ENCODE peak calls at places on chromosomes 13 and 19, in seven cellular contexts. L is adrenal gland, V is pancreas, Y is RWPE1, K is AG04450, X is lung, B is foreskin keratinocyte. U is an unnamed sample.

GRCh38 chr13:66618702-66619101 is 611.4 kb downstream of the PCDH9 start:
- DNase-seq in L (no peak), V (no peak), Y (peak; percentile 38), K (peak; percentile 11), X (no peak), B (no peak), U (no peak)

GRCh38 chr19:46967578-46968018 is 52.0 kb upstream of the NPAS1 start:
- DNase-seq in L (no peak), V (no peak), Y (no peak), K (no peak), X (no peak), B (no peak), U (peak; percentile 16)

GRCh38 chr19:41376241-41376997 is at the start of gene TMEM91:
- DNase-seq in L (peak; percentile 39), V (no peak), Y (no peak), K (no peak), X (peak; percentile 59), B (no peak), U (no peak)

GRCh38 chr19:18975011-18975410 is 34.0 kb upstream of the HOMER3 start:
- DNase-seq in L (no peak), V (no peak), Y (no peak), K (no peak), X (no peak), B (no peak), U (no peak)

GRCh38 chr19:38647966-38648788 is 728 bp downstream of the ACTN4 start:
- DNase-seq in L (no peak), V (peak; percentile 35), Y (no peak), K (no peak), X (no peak), B (no peak), U (no peak)

GRCh38 chr13:98025480-98026025 is 72.1 kb downstream of the IPO5 start:
- DNase-seq in L (no peak), V (no peak), Y (no peak), K (peak; percentile 45), X (no peak), B (no peak), U (no peak)

GRCh38 chr13:108777421-108778420 is 148.3 kb downstream of the MYO16 start:
- DNase-seq in L (no peak), V (no peak), Y (no peak), K (peak; percentile 21), X (no peak), B (no peak), U (no peak)

GRCh38 chr13:113777311-113778260 is 18.6 kb downstream of the TMEM255B start:
- DNase-seq in L (no peak), V (no peak), Y (peak; percentile 55), K (no peak), X (no peak), B (no peak), U (no peak)

GRCh38 chr13:87622921-87623320 is 48.2 kb upstream of the SLITRK5 start:
- DNase-seq in L (no peak), V (no peak), Y (no peak), K (no peak), X (no peak), B (no peak), U (no peak)

GRCh38 chr13:30734434-30734833 is 909 bp upstream of the ALOX5AP start:
- DNase-seq in L (no peak), V (no peak), Y (peak; percentile 70), K (peak; percentile 23), X (no peak), B (peak; percentile 88), U (no peak)

GRCh38 chr19:7348587-7349230 is at the start of gene ARHGEF18:
- DNase-seq in L (no peak), V (no peak), Y (no peak), K (no peak), X (peak; percentile 51), B (no peak), U (no peak)

GRCh38 chr13:30334663-30335386 is 27.5 kb upstream of the KATNAL1 start:
- DNase-seq in L (no peak), V (no peak), Y (no peak), K (no peak), X (no peak), B (no peak), U (no peak)

GRCh38 chr19:41934849-41935374 is 6.7 kb upstream of the ERFL start:
- DNase-seq in L (peak; percentile 71), V (no peak), Y (peak; percentile 63), K (peak; percentile 13), X (peak; percentile 76), B (no peak), U (no peak)

GRCh38 chr13:102598061-102598460 is 1.3 kb downstream of the TPP2 start:
- DNase-seq in L (no peak), V (no peak), Y (no peak), K (no peak), X (no peak), B (no peak), U (no peak)

GRCh38 chr13:74767031-74767430 is 632.8 kb upstream of the KLF12 start:
- DNase-seq in L (peak; percentile 23), V (no peak), Y (no peak), K (no peak), X (no peak), B (no peak), U (no peak)

GRCh38 chr13:112105244-112105681 is 38.3 kb downstream of the SOX1 start:
- DNase-seq in L (no peak), V (peak; percentile 61), Y (no peak), K (no peak), X (no peak), B (no peak), U (no peak)

GRCh38 chr13:24505256-24505655 is 7.3 kb downstream of the PARP4 start:
- DNase-seq in L (no peak), V (no peak), Y (no peak), K (no peak), X (peak; percentile 33), B (no peak), U (no peak)

DNA sequence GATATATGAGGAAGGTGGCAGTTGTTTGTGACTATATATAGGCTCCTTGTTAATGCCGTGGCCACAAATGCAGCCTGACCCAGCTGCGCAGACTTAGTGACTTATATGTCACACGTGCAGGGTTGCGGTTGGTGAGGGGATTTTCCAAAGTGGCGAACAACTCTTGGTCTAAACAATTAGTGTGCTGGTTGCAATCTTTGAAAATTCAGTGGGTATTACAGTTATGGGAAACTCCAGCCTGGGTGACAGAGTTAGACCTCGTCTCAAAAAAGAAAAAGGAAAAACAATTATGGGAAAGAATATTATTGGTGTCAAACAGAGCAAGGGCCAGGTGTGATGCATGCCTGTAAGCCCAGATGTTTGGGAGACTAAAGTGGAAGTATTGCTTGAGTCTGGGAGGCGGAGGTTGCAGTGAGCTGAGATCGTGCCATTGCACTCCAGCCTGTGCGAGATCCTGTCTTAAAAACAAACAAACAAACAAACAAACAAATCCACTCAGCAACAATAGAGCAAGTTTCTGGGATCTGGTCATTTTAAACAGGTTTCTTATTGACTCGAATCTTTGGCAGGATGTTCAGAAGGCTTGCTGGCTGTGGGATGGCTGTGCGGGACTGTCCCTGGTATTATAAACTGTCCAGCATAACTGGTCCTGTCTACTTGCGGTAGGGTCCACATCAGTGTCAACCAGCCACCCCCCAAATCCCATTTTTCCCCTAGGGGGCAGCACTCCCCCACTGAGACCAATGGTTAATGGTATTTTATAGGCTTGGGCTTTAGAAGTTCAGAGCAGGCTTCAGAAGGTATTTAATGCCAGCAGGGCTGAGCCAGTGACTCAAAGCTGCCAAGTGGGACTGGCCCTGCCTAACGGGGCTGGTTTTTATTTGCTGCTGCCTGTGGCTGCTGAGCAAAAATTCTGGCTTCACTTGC is 15.4 kb downstream of the RELB start:
- DNase-seq in L (peak; percentile 73), V (no peak), Y (peak; percentile 68), K (no peak), X (peak; percentile 66), B (peak; percentile 17), U (peak; percentile 39)
- H3K27ac ChIP-seq in L (no peak overlapping the region), V (no peak overlapping the region), Y (peak overlapping the region; percentile 17), K (no peak overlapping the region), X (no peak overlapping the region), B (no peak overlapping the region), U (no peak overlapping the region)

GRCh38 chr19:53908933-53909415 is at the start of gene CACNG7:
- DNase-seq in L (no peak), V (no peak), Y (no peak), K (no peak), X (no peak), B (no peak), U (no peak)
- H3K27ac ChIP-seq in L (no peak within 1 kb of the TSS), V (no peak within 1 kb of the TSS), Y (no peak within 1 kb of the TSS), K (no peak within 1 kb of the TSS), X (no peak within 1 kb of the TSS), B (no peak within 1 kb of the TSS), U (no peak within 1 kb of the TSS)

GRCh38 chr13:76717092-76717491 is 169.1 kb downstream of the KCTD12 start:
- DNase-seq in L (peak; percentile 50), V (no peak), Y (no peak), K (no peak), X (no peak), B (no peak), U (no peak)

GRCh38 chr13:76713280-76713679 is 172.9 kb downstream of the KCTD12 start:
- DNase-seq in L (no peak), V (no peak), Y (no peak), K (no peak), X (no peak), B (no peak), U (no peak)

GRCh38 chr13:76715043-76715442 is 171.2 kb downstream of the KCTD12 start:
- DNase-seq in L (no peak), V (no peak), Y (no peak), K (no peak), X (no peak), B (no peak), U (no peak)

GRCh38 chr13:76711515-76712182 is 174.6 kb downstream of the KCTD12 start:
- DNase-seq in L (peak; percentile 29), V (no peak), Y (peak; percentile 72), K (peak; percentile 81), X (no peak), B (peak; percentile 29), U (no peak)

GRCh38 chr13:76715621-76716020 is 170.6 kb downstream of the KCTD12 start:
- DNase-seq in L (no peak), V (no peak), Y (no peak), K (no peak), X (no peak), B (no peak), U (no peak)
- H3K27ac ChIP-seq in L (no peak overlapping the region), V (no peak overlapping the region), Y (no peak overlapping the region), K (no peak overlapping the region), X (no peak overlapping the region), B (no peak overlapping the region), U (no peak overlapping the region)

GRCh38 chr19:13885826-13886365 is 9.0 kb downstream of the NANOS3 start:
- DNase-seq in L (no peak), V (no peak), Y (no peak), K (no peak), X (no peak), B (no peak), U (no peak)
- H3K27ac ChIP-seq in L (no peak overlapping the region), V (peak overlapping the region; percentile 90), Y (peak overlapping the region; percentile 96), K (no peak overlapping the region), X (no peak overlapping the region), B (no peak overlapping the region), U (no peak overlapping the region)

GRCh38 chr19:30590596-30591229 is 218.5 kb downstream of the ZNF536 start:
- DNase-seq in L (no peak), V (no peak), Y (no peak), K (no peak), X (no peak), B (no peak), U (no peak)
- H3K27ac ChIP-seq in L (no peak overlapping the region), V (no peak overlapping the region), Y (no peak overlapping the region), K (no peak overlapping the region), X (no peak overlapping the region), B (no peak overlapping the region), U (no peak overlapping the region)